ENCODE peak calls at places on chromosomes 13 and 19, in seven cellular contexts. One of them, this sample, is unnamed.

GRCh38 chr13:40682449-40683240 is 16.2 kb upstream of the FOXO1 start:
- DNase-seq in CD8-positive, alpha-beta memory T cell: no peak
- DNase-seq in right cardiac atrium: no peak
- DNase-seq in hepatocyte: peak
- DNase-seq in transverse colon: no peak
- DNase-seq in AG04450: no peak
- DNase-seq in thoracic aorta: no peak
- DNase-seq in this sample: no peak

GRCh38 chr19:49338691-49339363 is 3.6 kb downstream of the CD37 start:
- DNase-seq in hepatocyte: peak
- DNase-seq in CD8-positive, alpha-beta memory T cell: no peak
- DNase-seq in right cardiac atrium: peak
- DNase-seq in AG04450: no peak
- DNase-seq in transverse colon: peak
- DNase-seq in thoracic aorta: peak
- DNase-seq in this sample: no peak

GRCh38 chr19:16420781-16421386 is 50.9 kb downstream of the EPS15L1 start:
- DNase-seq in thoracic aorta: no peak
- DNase-seq in transverse colon: no peak
- DNase-seq in right cardiac atrium: no peak
- DNase-seq in CD8-positive, alpha-beta memory T cell: no peak
- DNase-seq in AG04450: no peak
- DNase-seq in hepatocyte: peak
- DNase-seq in this sample: no peak

GRCh38 chr19:19372656-19373416 is 32.6 kb upstream of the GATAD2A start:
- DNase-seq in CD8-positive, alpha-beta memory T cell: peak
- DNase-seq in right cardiac atrium: peak
- DNase-seq in transverse colon: peak
- DNase-seq in hepatocyte: peak
- DNase-seq in thoracic aorta: no peak
- DNase-seq in AG04450: no peak
- DNase-seq in this sample: no peak

GRCh38 chr19:10566658-10567410 is 1.0 kb upstream of the KRI1 start:
- DNase-seq in hepatocyte: no peak
- DNase-seq in thoracic aorta: no peak
- DNase-seq in AG04450: no peak
- DNase-seq in right cardiac atrium: no peak
- DNase-seq in CD8-positive, alpha-beta memory T cell: peak
- DNase-seq in transverse colon: peak
- DNase-seq in this sample: no peak

GRCh38 chr13:43016226-43016625 is 7.2 kb upstream of the DNAJC15 start:
- DNase-seq in hepatocyte: no peak
- DNase-seq in CD8-positive, alpha-beta memory T cell: no peak
- DNase-seq in right cardiac atrium: no peak
- DNase-seq in thoracic aorta: no peak
- DNase-seq in transverse colon: no peak
- DNase-seq in AG04450: no peak
- DNase-seq in this sample: no peak

GRCh38 chr13:87498681-87499080 is 172.5 kb upstream of the SLITRK5 start:
- DNase-seq in right cardiac atrium: no peak
- DNase-seq in hepatocyte: peak
- DNase-seq in transverse colon: no peak
- DNase-seq in AG04450: no peak
- DNase-seq in thoracic aorta: no peak
- DNase-seq in CD8-positive, alpha-beta memory T cell: no peak
- DNase-seq in this sample: no peak

GRCh38 chr13:58298556-58299135 is 667.1 kb downstream of the PCDH17 start:
- DNase-seq in transverse colon: no peak
- DNase-seq in hepatocyte: no peak
- DNase-seq in thoracic aorta: no peak
- DNase-seq in CD8-positive, alpha-beta memory T cell: no peak
- DNase-seq in AG04450: no peak
- DNase-seq in right cardiac atrium: no peak
- DNase-seq in this sample: no peak

GRCh38 chr13:102033316-102033715 is 368.5 kb downstream of the FGF14 start:
- DNase-seq in CD8-positive, alpha-beta memory T cell: no peak
- DNase-seq in right cardiac atrium: no peak
- DNase-seq in thoracic aorta: no peak
- DNase-seq in transverse colon: no peak
- DNase-seq in AG04450: no peak
- DNase-seq in hepatocyte: no peak
- DNase-seq in this sample: no peak

GRCh38 chr19:10346509-10346908 is 7.1 kb upstream of the ICAM3 start:
- DNase-seq in AG04450: no peak
- DNase-seq in CD8-positive, alpha-beta memory T cell: no peak
- DNase-seq in right cardiac atrium: no peak
- DNase-seq in hepatocyte: no peak
- DNase-seq in thoracic aorta: no peak
- DNase-seq in transverse colon: no peak
- DNase-seq in this sample: no peak

GRCh38 chr19:2282062-2282861 is at the start of gene PEAK3:
- DNase-seq in hepatocyte: no peak
- DNase-seq in CD8-positive, alpha-beta memory T cell: peak
- DNase-seq in AG04450: no peak
- DNase-seq in thoracic aorta: no peak
- DNase-seq in right cardiac atrium: peak
- DNase-seq in transverse colon: peak
- DNase-seq in this sample: peak

GRCh38 chr13:40319699-40320586 is 346.5 kb downstream of the FOXO1 start:
- DNase-seq in thoracic aorta: no peak
- DNase-seq in CD8-positive, alpha-beta memory T cell: no peak
- DNase-seq in hepatocyte: no peak
- DNase-seq in AG04450: no peak
- DNase-seq in transverse colon: no peak
- DNase-seq in right cardiac atrium: no peak
- DNase-seq in this sample: no peak

GRCh38 chr19:13155472-13156284 is 5.5 kb downstream of the IER2 start:
- DNase-seq in right cardiac atrium: peak
- DNase-seq in CD8-positive, alpha-beta memory T cell: peak
- DNase-seq in thoracic aorta: no peak
- DNase-seq in hepatocyte: peak
- DNase-seq in transverse colon: peak
- DNase-seq in AG04450: no peak
- DNase-seq in this sample: peak

GRCh38 chr13:51501592-51502205 is 48.9 kb upstream of the INTS6 start:
- DNase-seq in transverse colon: no peak
- DNase-seq in AG04450: no peak
- DNase-seq in hepatocyte: no peak
- DNase-seq in right cardiac atrium: no peak
- DNase-seq in thoracic aorta: no peak
- DNase-seq in CD8-positive, alpha-beta memory T cell: no peak
- DNase-seq in this sample: no peak

GRCh38 chr19:51783373-51783772 is 11.6 kb upstream of the FPR3 start:
- DNase-seq in CD8-positive, alpha-beta memory T cell: no peak
- DNase-seq in transverse colon: no peak
- DNase-seq in AG04450: no peak
- DNase-seq in thoracic aorta: no peak
- DNase-seq in hepatocyte: no peak
- DNase-seq in right cardiac atrium: no peak
- DNase-seq in this sample: no peak

GRCh38 chr19:34254552-34255432 is at the start of gene GARRE1:
- DNase-seq in thoracic aorta: no peak
- DNase-seq in AG04450: no peak
- DNase-seq in transverse colon: peak
- DNase-seq in right cardiac atrium: peak
- DNase-seq in CD8-positive, alpha-beta memory T cell: peak
- DNase-seq in hepatocyte: peak
- DNase-seq in this sample: peak

GRCh38 chr19:42267644-42268141 is 1.4 kb upstream of the CIC start:
- DNase-seq in CD8-positive, alpha-beta memory T cell: no peak
- DNase-seq in transverse colon: peak
- DNase-seq in AG04450: no peak
- DNase-seq in thoracic aorta: no peak
- DNase-seq in right cardiac atrium: no peak
- DNase-seq in hepatocyte: peak
- DNase-seq in this sample: no peak

GRCh38 chr13:98487016-98487415 is 89.9 kb downstream of the STK24 start:
- DNase-seq in transverse colon: no peak
- DNase-seq in hepatocyte: no peak
- DNase-seq in right cardiac atrium: no peak
- DNase-seq in AG04450: no peak
- DNase-seq in CD8-positive, alpha-beta memory T cell: no peak
- DNase-seq in thoracic aorta: no peak
- DNase-seq in this sample: no peak

GRCh38 chr13:67238277-67238859 is 8.2 kb upstream of the PCDH9 start:
- DNase-seq in hepatocyte: peak
- DNase-seq in transverse colon: no peak
- DNase-seq in CD8-positive, alpha-beta memory T cell: no peak
- DNase-seq in thoracic aorta: no peak
- DNase-seq in AG04450: no peak
- DNase-seq in right cardiac atrium: no peak
- DNase-seq in this sample: no peak

GRCh38 chr13:26372747-26373146 is 118.8 kb downstream of the CDK8 start:
- DNase-seq in hepatocyte: no peak
- DNase-seq in right cardiac atrium: no peak
- DNase-seq in thoracic aorta: no peak
- DNase-seq in transverse colon: no peak
- DNase-seq in AG04450: no peak
- DNase-seq in CD8-positive, alpha-beta memory T cell: no peak
- DNase-seq in this sample: no peak

GRCh38 chr13:94713556-94714182 is 1.3 kb upstream of the SOX21 start:
- DNase-seq in transverse colon: no peak
- DNase-seq in hepatocyte: no peak
- DNase-seq in AG04450: no peak
- DNase-seq in right cardiac atrium: peak
- DNase-seq in CD8-positive, alpha-beta memory T cell: no peak
- DNase-seq in thoracic aorta: no peak
- DNase-seq in this sample: peak

DNA sequence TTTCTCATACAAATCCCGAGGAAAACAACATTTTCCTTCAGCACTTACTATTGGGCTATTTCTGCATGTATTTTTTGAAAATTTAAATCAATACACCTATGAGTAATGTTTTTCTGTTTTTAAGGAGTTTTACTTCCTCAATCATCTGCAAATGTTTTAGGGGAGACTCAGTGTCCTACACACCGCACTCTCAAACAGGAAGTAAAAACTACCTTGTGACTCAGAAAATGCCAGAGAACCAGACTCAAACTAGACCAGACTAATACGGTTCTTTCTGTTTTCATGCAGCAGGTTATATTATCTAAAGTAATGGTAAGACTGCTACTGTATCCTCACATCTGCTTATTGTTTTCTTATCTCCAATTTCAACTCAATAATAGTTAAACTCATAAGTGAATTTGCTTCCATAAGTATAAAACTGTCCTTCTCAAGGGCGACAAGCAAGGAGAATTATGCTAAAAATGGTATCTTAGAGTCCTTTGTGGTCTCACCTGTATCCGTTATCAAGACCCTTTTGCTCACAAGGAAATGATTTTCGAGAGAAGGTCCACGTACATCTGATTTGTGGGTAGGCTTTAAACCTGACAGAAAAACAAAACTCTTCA is 52.5 kb downstream of the FLT3 start:
- DNase-seq in thoracic aorta: no peak
- DNase-seq in hepatocyte: no peak
- DNase-seq in transverse colon: peak
- DNase-seq in CD8-positive, alpha-beta memory T cell: no peak
- DNase-seq in right cardiac atrium: no peak
- DNase-seq in AG04450: no peak
- DNase-seq in this sample: no peak
- H3K27ac ChIP-seq in thoracic aorta: no peak
- H3K27ac ChIP-seq in hepatocyte: no peak
- H3K27ac ChIP-seq in transverse colon: no peak
- H3K27ac ChIP-seq in CD8-positive, alpha-beta memory T cell: no peak
- H3K27ac ChIP-seq in right cardiac atrium: no peak
- H3K27ac ChIP-seq in AG04450: no peak
- H3K27ac ChIP-seq in this sample: no peak

GRCh38 chr13:114281351-114282142 is at the start of gene UPF3A:
- DNase-seq in hepatocyte: peak
- DNase-seq in right cardiac atrium: peak
- DNase-seq in AG04450: peak
- DNase-seq in thoracic aorta: peak
- DNase-seq in transverse colon: peak
- DNase-seq in CD8-positive, alpha-beta memory T cell: peak
- DNase-seq in this sample: peak
- H3K27ac ChIP-seq in hepatocyte: peak
- H3K27ac ChIP-seq in right cardiac atrium: peak
- H3K27ac ChIP-seq in AG04450: peak
- H3K27ac ChIP-seq in thoracic aorta: peak
- H3K27ac ChIP-seq in transverse colon: peak
- H3K27ac ChIP-seq in CD8-positive, alpha-beta memory T cell: peak
- H3K27ac ChIP-seq in this sample: peak

DNA sequence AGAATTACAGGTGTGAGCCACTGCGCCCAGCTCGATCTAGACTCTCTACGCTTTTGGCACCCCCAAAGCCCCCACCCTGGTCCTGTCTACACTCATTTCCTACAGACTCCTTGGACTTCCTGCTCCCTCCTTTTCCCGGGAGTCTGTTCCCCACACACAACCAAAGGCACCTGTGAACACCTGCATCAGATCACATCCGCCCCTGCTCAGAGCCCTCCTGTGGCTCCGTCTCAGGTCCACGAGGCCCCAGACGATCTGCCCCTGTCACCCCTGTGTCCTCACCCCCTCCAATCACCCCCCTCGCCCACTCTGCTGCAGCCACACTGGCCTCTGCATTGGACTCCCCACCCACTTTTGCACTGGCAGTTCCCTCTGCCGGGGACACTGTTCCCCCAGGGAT is 12.4 kb upstream of the PAK4 start:
- DNase-seq in transverse colon: no peak
- DNase-seq in thoracic aorta: no peak
- DNase-seq in hepatocyte: no peak
- DNase-seq in CD8-positive, alpha-beta memory T cell: no peak
- DNase-seq in AG04450: no peak
- DNase-seq in right cardiac atrium: no peak
- DNase-seq in this sample: no peak
- H3K27ac ChIP-seq in transverse colon: no peak
- H3K27ac ChIP-seq in thoracic aorta: no peak
- H3K27ac ChIP-seq in hepatocyte: no peak
- H3K27ac ChIP-seq in CD8-positive, alpha-beta memory T cell: no peak
- H3K27ac ChIP-seq in AG04450: no peak
- H3K27ac ChIP-seq in right cardiac atrium: no peak
- H3K27ac ChIP-seq in this sample: no peak

DNA sequence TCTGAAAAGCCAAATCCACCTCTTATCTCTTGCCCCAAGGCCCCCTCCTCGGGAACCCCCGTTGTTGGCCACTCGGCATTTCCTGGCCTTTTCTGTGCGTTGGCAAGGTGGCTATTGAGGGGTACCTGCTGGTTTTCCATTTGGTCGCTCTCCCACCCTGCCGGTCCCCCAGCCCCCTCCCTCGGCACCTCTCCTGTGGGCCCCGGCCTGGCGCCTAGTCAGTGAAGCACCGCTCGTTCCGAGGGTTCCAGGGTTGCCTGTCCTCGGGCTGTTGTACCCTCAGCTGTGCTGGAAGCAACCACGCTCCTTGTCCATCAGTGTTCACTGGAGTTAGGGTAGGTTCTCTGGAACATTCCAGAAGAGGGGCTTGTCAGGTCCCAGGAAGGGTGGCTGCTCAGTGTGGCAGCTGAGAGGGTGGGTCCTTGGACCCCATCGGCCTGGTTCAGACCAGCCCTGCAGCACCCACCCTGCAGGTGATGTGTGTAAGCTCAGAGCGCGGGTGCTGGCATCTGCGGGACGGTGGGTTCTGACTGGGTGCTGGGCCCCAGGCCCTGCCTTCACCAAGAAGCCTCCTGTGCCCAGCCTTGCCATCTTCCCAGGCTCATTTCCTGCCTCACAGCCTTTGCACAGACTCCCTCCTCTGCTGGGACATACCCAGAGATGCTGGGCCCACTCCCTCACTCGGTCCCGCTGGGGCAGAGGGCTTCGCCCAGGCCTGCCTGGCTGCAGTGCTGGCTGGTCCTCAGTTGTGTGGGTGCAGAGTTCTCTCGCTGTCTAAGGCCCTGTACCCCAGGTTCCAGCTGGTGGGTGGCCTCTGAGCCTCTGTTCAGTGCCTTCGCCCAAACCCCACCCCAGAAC is 21.3 kb downstream of the NKPD1 start:
- DNase-seq in AG04450: no peak
- DNase-seq in right cardiac atrium: no peak
- DNase-seq in thoracic aorta: no peak
- DNase-seq in CD8-positive, alpha-beta memory T cell: no peak
- DNase-seq in transverse colon: no peak
- DNase-seq in hepatocyte: no peak
- DNase-seq in this sample: no peak
- H3K27ac ChIP-seq in AG04450: no peak
- H3K27ac ChIP-seq in right cardiac atrium: no peak
- H3K27ac ChIP-seq in thoracic aorta: no peak
- H3K27ac ChIP-seq in CD8-positive, alpha-beta memory T cell: no peak
- H3K27ac ChIP-seq in transverse colon: no peak
- H3K27ac ChIP-seq in hepatocyte: no peak
- H3K27ac ChIP-seq in this sample: no peak